ENCODE peak calls at places on chromosomes 5 and 9, in four cellular contexts. D, Y, W and E are unnamed samples.

GRCh38 chr5:9815051-9815450 is 184.9 kb upstream of the TAS2R1 start:
- DNase-seq in D (no peak), Y (no peak), W (no peak), E (no peak)

GRCh38 chr9:134993996-134994720 is 76.4 kb upstream of the FCN1 start:
- DNase-seq in D (no peak), Y (no peak), W (no peak), E (no peak)

GRCh38 chr5:134586866-134587524 is 45.6 kb downstream of the SAR1B start:
- DNase-seq in D (peak), Y (peak), W (peak), E (peak)

GRCh38 chr5:166596043-166596442 is 1695.4 kb upstream of the WWC1 start:
- DNase-seq in D (no peak), Y (no peak), W (no peak), E (no peak)

GRCh38 chr9:110443878-110444245 is 106.2 kb upstream of the TXNDC8 start:
- DNase-seq in D (no peak), Y (no peak), W (no peak), E (no peak)

GRCh38 chr5:173010021-173010420 is 26.4 kb downstream of the ATP6V0E1 start:
- DNase-seq in D (no peak), Y (no peak), W (peak), E (no peak)

GRCh38 chr9:107260437-107261081 is 22.5 kb upstream of the RAD23B start:
- DNase-seq in D (no peak), Y (peak), W (peak), E (no peak)

GRCh38 chr5:119537704-119538103 is 85.4 kb downstream of the HSD17B4 start:
- DNase-seq in D (no peak), Y (no peak), W (peak), E (no peak)

GRCh38 chr5:54197018-54197417 is 113.4 kb downstream of the ARL15 start:
- DNase-seq in D (no peak), Y (no peak), W (no peak), E (no peak)

GRCh38 chr9:127578952-127579853 is 32.9 kb upstream of the STXBP1 start:
- DNase-seq in D (peak), Y (peak), W (peak), E (peak)

GRCh38 chr9:130201399-130201873 is 29.2 kb downstream of the NCS1 start:
- DNase-seq in D (no peak), Y (no peak), W (no peak), E (peak)

GRCh38 chr5:58459276-58459859 is 518 bp downstream of the PLK2 start:
- DNase-seq in D (no peak), Y (peak), W (no peak), E (no peak)

GRCh38 chr5:135466178-135467050 is 14.3 kb upstream of the TIFAB start:
- DNase-seq in D (peak), Y (peak), W (no peak), E (peak)

GRCh38 chr9:96450613-96451544 is 910 bp downstream of the HABP4 start:
- DNase-seq in D (no peak), Y (peak), W (no peak), E (peak)

GRCh38 chr5:159735749-159736660 is 180.3 kb upstream of the ADRA1B start:
- DNase-seq in D (no peak), Y (no peak), W (no peak), E (no peak)

GRCh38 chr9:130689937-130690700 is 3.5 kb upstream of the EXOSC2 start:
- DNase-seq in D (peak), Y (peak), W (peak), E (peak)

GRCh38 chr5:14417792-14418765 is 163.5 kb upstream of the OTULINL start:
- DNase-seq in D (no peak), Y (no peak), W (no peak), E (peak)

GRCh38 chr9:134438204-134438788 is 112.0 kb downstream of the RXRA start:
- DNase-seq in D (no peak), Y (peak), W (no peak), E (no peak)

GRCh38 chr5:139658928-139659667 is 10.9 kb downstream of the CXXC5 start:
- DNase-seq in D (no peak), Y (no peak), W (no peak), E (no peak)

GRCh38 chr5:73459366-73459765 is 10.8 kb upstream of the FOXD1 start:
- DNase-seq in D (no peak), Y (no peak), W (no peak), E (no peak)

GRCh38 chr5:54709096-54709495 is 191.5 kb downstream of the SNX18 start:
- DNase-seq in D (no peak), Y (no peak), W (no peak), E (no peak)

GRCh38 chr9:86368871-86369521 is 14.8 kb upstream of the TUT7 start:
- DNase-seq in D (no peak), Y (peak), W (no peak), E (no peak)
- TF ChIP-seq REST in D (no peak), Y (no peak), W (no peak), E (no peak)

GRCh38 chr9:98071737-98072136 is 15.2 kb downstream of the NANS start:
- DNase-seq in D (no peak), Y (no peak), W (no peak), E (no peak)

GRCh38 chr9:98074119-98074990 is 17.8 kb downstream of the NANS start:
- DNase-seq in D (no peak), Y (peak), W (no peak), E (peak)

GRCh38 chr9:98078895-98079294 is 22.4 kb downstream of the NANS start:
- DNase-seq in D (no peak), Y (no peak), W (no peak), E (no peak)

GRCh38 chr9:98070704-98071103 is 14.2 kb downstream of the NANS start:
- DNase-seq in D (no peak), Y (no peak), W (no peak), E (no peak)

GRCh38 chr9:98075332-98075805 is 18.8 kb downstream of the NANS start:
- DNase-seq in D (peak), Y (no peak), W (no peak), E (no peak)
- TF ChIP-seq SIN3A in D (no peak), Y (no peak), W (no peak), E (no peak)

DNA sequence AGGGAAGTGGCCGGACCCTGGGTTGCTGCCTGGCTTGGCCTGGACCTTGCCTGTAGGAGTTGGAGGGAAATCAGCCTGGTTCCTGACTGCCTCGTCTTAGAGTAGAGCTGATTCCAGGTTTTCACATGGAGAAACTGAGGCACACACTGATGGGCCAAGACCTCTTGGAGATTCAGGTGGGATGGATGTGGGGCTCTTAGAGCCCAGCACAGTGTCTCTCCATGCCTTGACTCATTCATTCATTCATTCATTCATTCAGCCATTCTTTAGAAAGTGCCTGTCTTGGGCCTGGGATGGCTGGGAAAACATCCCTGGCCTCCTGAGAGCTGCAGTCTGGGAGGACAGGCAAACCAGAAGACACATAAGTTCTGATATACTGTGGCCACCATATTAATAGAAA is 2.2 kb downstream of the LRRC8A start:
- DNase-seq in D (no peak), Y (no peak), W (no peak), E (no peak)
- TF ChIP-seq ZBTB33 in D (no peak), Y (no peak), W (no peak), E (no peak)

GRCh38 chr5:149932445-149933350 is 11.9 kb downstream of the PDE6A start:
- DNase-seq in D (no peak), Y (peak), W (no peak), E (peak)
- TF ChIP-seq REST in D (no peak), Y (no peak), W (no peak), E (no peak)

GRCh38 chr5:137035480-137035878 is 463.6 kb downstream of the SPOCK1 start:
- DNase-seq in D (no peak), Y (no peak), W (no peak), E (no peak)

GRCh38 chr5:137034213-137034612 is 464.9 kb downstream of the SPOCK1 start:
- DNase-seq in D (no peak), Y (no peak), W (no peak), E (no peak)

GRCh38 chr5:137034764-137035479 is 464.2 kb downstream of the SPOCK1 start:
- DNase-seq in D (no peak), Y (no peak), W (no peak), E (no peak)

GRCh38 chr5:137036630-137037029 is 462.5 kb downstream of the SPOCK1 start:
- DNase-seq in D (no peak), Y (no peak), W (no peak), E (no peak)

GRCh38 chr5:137032929-137033328 is 466.2 kb downstream of the SPOCK1 start:
- DNase-seq in D (no peak), Y (no peak), W (no peak), E (no peak)
- TF ChIP-seq SIN3A in D (no peak), Y (no peak), W (no peak), E (no peak)

DNA sequence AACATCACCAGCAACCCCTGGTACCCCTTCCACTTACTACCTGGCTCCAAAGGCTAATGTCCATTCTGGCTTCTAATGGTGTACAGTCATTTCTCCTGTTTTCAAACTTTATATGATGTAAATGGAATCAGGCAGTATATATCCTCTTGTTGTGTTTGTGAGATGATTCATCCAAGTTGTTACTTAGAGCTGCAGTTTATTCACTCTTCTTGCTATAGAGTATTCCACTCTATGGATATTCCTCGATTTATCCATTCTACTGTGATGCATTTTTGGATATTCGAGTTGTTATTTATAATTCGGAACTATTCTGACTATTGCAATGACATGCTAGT is 32.4 kb downstream of the IRF1 start:
- DNase-seq in D (no peak), Y (no peak), W (no peak), E (no peak)
- TF ChIP-seq ZBTB33 in D (no peak), Y (no peak), W (no peak), E (no peak)